ENCODE peak calls at places on chromosomes 2 and 18, in six cellular contexts. Y, X, R, W, A and P are unnamed samples.

GRCh38 chr2:28721601-28722191 is 29.9 kb upstream of the PPP1CB start:
- DNase-seq in R (no peak), Y (no peak), A (no peak), X (no peak), W (no peak), P (peak)

GRCh38 chr2:28663359-28663758 is 88.3 kb upstream of the PPP1CB start:
- DNase-seq in R (peak), W (no peak), X (peak), A (no peak), Y (no peak), P (peak)

GRCh38 chr2:100247256-100248043 is 74.9 kb downstream of the LONRF2 start:
- DNase-seq in Y (no peak), R (no peak), X (no peak), A (no peak), W (no peak), P (no peak)

GRCh38 chr2:241859436-241860183 is 916 bp upstream of the PDCD1 start:
- DNase-seq in A (no peak), W (no peak), R (no peak), Y (no peak), X (peak), P (peak)

GRCh38 chr2:237682151-237682550 is 54.8 kb downstream of the LRRFIP1 start:
- DNase-seq in R (no peak), Y (no peak), W (no peak), X (no peak), A (no peak), P (no peak)

GRCh38 chr2:222174450-222174849 is 124.3 kb downstream of the PAX3 start:
- DNase-seq in X (no peak), R (no peak), W (peak), A (no peak), Y (no peak), P (no peak)

GRCh38 chr2:74440378-74441110 is 1.2 kb downstream of the RTKN start:
- DNase-seq in X (peak), W (peak), R (peak), A (peak), Y (peak), P (peak)

GRCh38 chr2:196170681-196171247 is 614 bp downstream of the STK17B start:
- DNase-seq in X (peak), A (no peak), Y (peak), R (peak), W (peak), P (peak)

GRCh38 chr18:29156531-29156930 is 979.6 kb upstream of the CDH2 start:
- DNase-seq in A (no peak), W (no peak), X (no peak), Y (no peak), R (no peak), P (no peak)

GRCh38 chr2:95380731-95381130 is 21.8 kb upstream of the FAHD2A start:
- DNase-seq in Y (no peak), A (no peak), R (no peak), X (no peak), W (no peak), P (no peak)
- H3K4me3 ChIP-seq in Y (no peak), A (no peak), R (no peak), X (no peak), W (no peak), P (no peak)

GRCh38 chr2:61597300-61598289 is 59.4 kb upstream of the XPO1 start:
- DNase-seq in R (no peak), A (peak), X (no peak), Y (no peak), W (peak), P (no peak)
- H2BK120ac ChIP-seq in R (no peak), A (peak), X (no peak), Y (no peak), W (no peak), P (no peak)

DNA sequence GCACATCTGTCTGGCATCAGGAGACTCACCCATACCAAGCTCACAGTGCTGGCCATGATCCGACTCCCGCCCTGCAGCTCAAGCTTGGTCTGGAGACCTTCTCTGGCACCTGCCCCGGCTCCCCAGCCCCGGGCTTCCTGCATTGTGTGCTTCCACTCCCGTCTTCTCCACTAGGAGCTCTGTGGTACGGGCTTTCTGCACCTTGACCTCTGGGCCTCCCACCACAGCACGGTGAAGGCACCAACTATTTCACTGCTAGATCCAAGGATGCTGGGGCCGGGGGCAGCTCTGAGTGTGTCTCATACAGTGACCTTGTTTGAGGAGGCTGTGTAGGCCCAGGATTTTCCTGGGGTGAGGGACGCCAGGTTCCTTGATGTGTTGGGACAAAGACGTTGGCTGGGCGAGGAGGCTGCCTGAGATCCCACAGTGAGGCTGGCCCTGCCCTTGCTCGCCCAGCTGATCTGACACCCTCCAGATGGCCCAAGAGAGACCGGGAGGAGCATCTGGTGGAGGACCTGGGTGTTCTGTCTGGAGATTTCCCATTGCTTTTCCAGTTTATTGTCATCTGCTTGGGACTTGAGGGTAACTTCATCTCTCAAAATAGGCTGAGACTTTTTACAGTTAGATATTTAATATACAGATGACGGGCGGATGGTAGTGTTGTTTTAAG is 64.0 kb downstream of the HPCAL1 start:
- DNase-seq in X (no peak), W (no peak), A (no peak), Y (no peak), R (no peak), P (no peak)
- H3K4me3 ChIP-seq in X (no peak), W (no peak), A (no peak), Y (no peak), R (no peak), P (no peak)

GRCh38 chr18:59899298-59900221 is at the start of gene PMAIP1:
- DNase-seq in W (peak), A (peak), R (peak), Y (peak), X (peak), P (peak)
- H2BK120ac ChIP-seq in W (peak), A (no peak), R (no peak), Y (no peak), X (peak), P (peak)

GRCh38 chr2:219727771-219728429 is 100.5 kb downstream of the SLC4A3 start:
- DNase-seq in X (no peak), R (no peak), W (no peak), Y (no peak), A (no peak), P (no peak)
- H3K4me3 ChIP-seq in X (no peak), R (no peak), W (no peak), Y (no peak), A (no peak), P (no peak)

GRCh38 chr18:46264255-46264654 is 160.1 kb downstream of the HAUS1 start:
- DNase-seq in Y (peak), W (peak), R (peak), A (no peak), X (no peak), P (peak)

GRCh38 chr18:46262856-46263255 is 158.7 kb downstream of the HAUS1 start:
- DNase-seq in X (no peak), Y (no peak), A (no peak), W (peak), R (no peak), P (peak)

GRCh38 chr18:46260016-46260878 is 156.1 kb downstream of the HAUS1 start:
- DNase-seq in A (no peak), W (peak), Y (no peak), R (peak), X (peak), P (peak)

GRCh38 chr18:46260879-46261143 is 156.6 kb downstream of the HAUS1 start:
- DNase-seq in R (peak), X (peak), W (no peak), A (no peak), Y (no peak), P (no peak)

GRCh38 chr18:46261799-46262198 is 157.6 kb downstream of the HAUS1 start:
- DNase-seq in X (peak), R (peak), A (no peak), W (peak), Y (no peak), P (peak)
- H2BK120ac ChIP-seq in X (peak), R (no peak), A (no peak), W (no peak), Y (no peak), P (no peak)

DNA sequence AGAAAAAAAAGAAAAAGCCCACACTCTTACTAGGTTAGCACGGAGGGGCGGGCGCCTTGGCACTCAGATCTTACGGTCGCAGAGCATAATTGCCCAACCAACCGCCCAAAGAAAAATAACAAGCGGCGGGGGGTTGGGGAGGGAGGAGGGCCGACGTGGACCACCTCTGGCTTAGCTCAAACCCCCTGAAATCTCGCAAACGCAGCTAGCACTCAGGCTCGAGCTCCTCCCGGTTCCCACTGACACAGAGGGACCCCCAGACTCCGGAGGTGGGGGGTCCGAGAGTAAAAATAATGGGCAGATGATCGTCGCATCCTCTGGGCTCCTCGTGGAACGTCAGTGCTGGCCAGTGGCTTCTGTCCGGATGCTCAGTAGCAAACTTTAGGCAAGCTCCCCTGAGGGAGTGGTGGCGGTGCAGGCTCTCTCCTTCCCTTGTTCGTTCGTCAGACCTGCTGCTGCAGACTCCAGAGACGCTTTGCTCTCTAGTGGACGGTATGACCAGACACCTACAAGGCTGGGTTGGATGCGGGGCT is 12.0 kb downstream of the CATIP start:
- DNase-seq in R (peak), X (no peak), A (peak), W (peak), Y (no peak), P (peak)
- H3K4me3 ChIP-seq in R (no peak), X (no peak), A (no peak), W (no peak), Y (no peak), P (no peak)

DNA sequence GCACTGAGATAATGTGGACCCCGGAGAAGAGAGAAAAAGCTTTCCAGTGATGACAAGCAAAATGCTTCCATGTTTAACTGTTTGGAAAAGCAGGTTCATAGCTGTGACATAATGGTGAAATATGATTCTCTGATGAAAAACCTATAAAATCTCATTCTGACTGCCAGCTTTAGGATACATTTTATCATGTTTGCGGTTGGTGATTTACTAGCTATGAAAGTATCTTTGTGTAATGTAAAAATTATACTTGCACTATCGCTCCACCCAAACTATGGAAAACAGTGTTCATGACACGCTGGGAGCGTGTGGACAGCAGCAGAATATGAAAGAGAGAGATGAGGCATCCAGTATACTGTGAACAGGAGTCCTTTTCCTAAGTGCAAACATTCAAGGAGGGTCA is 782.7 kb upstream of the SOX11 start:
- DNase-seq in W (no peak), A (no peak), R (no peak), X (no peak), Y (no peak), P (no peak)
- H2BK120ac ChIP-seq in W (no peak), A (no peak), R (no peak), X (no peak), Y (no peak), P (no peak)